ENCODE peak calls at places on chromosomes 12 and 14, in nine cellular contexts. C is upper lobe of right lung, E is mesendoderm, G is NCI-H1694 treated with DMSO at 0.1 percent for 48 hours, N is skeletal muscle cell, U is choroid plexus epithelial cell, X is HTR-8/SVneo, T is NCI-H1417 treated with DMSO at 0.1 percent for 48 hours, K is fibroblast of pulmonary artery. R is an unnamed sample.

GRCh38 chr14:105480807-105481801 is 5.6 kb upstream of the CRIP1 start:
- DNase-seq in G (peak), C (peak), T (peak), E (peak), X (peak), K (peak), N (no peak), U (peak), R (peak)

GRCh38 chr12:117837737-117838050 is 131.1 kb downstream of the KSR2 start:
- DNase-seq in E (no peak), K (no peak), N (no peak), C (no peak), X (no peak), T (no peak), G (no peak), U (no peak), R (no peak)

GRCh38 chr14:101809671-101810514 is 48.4 kb downstream of the PPP2R5C start:
- DNase-seq in K (peak), G (peak), N (peak), U (peak), C (peak), E (peak), T (peak), X (peak), R (peak)

GRCh38 chr12:123034865-123035264 is 54.4 kb downstream of the ARL6IP4 start:
- DNase-seq in X (peak), U (peak), E (no peak), C (no peak), K (peak), N (peak), G (no peak), T (no peak), R (no peak)

GRCh38 chr14:36663404-36664321 is 2.0 kb downstream of the PAX9 start:
- DNase-seq in G (no peak), N (no peak), X (no peak), K (no peak), E (peak), U (peak), C (no peak), T (no peak), R (no peak)

GRCh38 chr12:107536613-107537012 is 149.0 kb upstream of the PWP1 start:
- DNase-seq in E (no peak), N (no peak), K (no peak), T (no peak), U (peak), G (no peak), X (no peak), C (no peak), R (no peak)

GRCh38 chr12:94380507-94380906 is 79.2 kb downstream of the CEP83 start:
- DNase-seq in C (no peak), T (no peak), G (no peak), K (no peak), N (no peak), U (no peak), E (no peak), X (no peak), R (no peak)

GRCh38 chr12:28242129-28242887 is 52.1 kb downstream of the CCDC91 start:
- DNase-seq in T (no peak), N (no peak), E (peak), K (no peak), G (no peak), U (no peak), C (no peak), X (no peak), R (no peak)